ENCODE peak calls at places on chromosomes 11 and 22, in five cellular contexts. One of them, this sample, is unnamed.

GRCh38 chr11:68872216-68873003 is 30.7 kb upstream of the CPT1A start:
- DNase-seq in H1: no peak
- DNase-seq in K562: no peak
- DNase-seq in HepG2: no peak
- DNase-seq in GM12878: no peak
- DNase-seq in this sample: no peak

GRCh38 chr11:57458410-57459111 is 1.8 kb upstream of the RTN4RL2 start:
- DNase-seq in H1: peak; percentile 92
- DNase-seq in K562: peak; percentile 58
- DNase-seq in HepG2: no peak
- DNase-seq in GM12878: no peak
- DNase-seq in this sample: peak; percentile 84

GRCh38 chr11:101775033-101775432 is 139.8 kb upstream of the CEP126 start:
- DNase-seq in H1: no peak
- DNase-seq in K562: no peak
- DNase-seq in HepG2: no peak
- DNase-seq in GM12878: no peak
- DNase-seq in this sample: no peak

GRCh38 chr22:35594686-35595085 is 22.4 kb downstream of the MB start:
- DNase-seq in H1: no peak
- DNase-seq in K562: no peak
- DNase-seq in HepG2: no peak
- DNase-seq in GM12878: no peak
- DNase-seq in this sample: no peak

GRCh38 chr11:66728760-66729385 is at the start of gene SPTBN2:
- DNase-seq in H1: no peak
- DNase-seq in K562: peak; percentile 75
- DNase-seq in HepG2: no peak
- DNase-seq in GM12878: no peak
- DNase-seq in this sample: no peak

GRCh38 chr22:31929126-31929928 is 15.0 kb upstream of the YWHAH start:
- DNase-seq in H1: no peak
- DNase-seq in K562: no peak
- DNase-seq in HepG2: no peak
- DNase-seq in GM12878: no peak
- DNase-seq in this sample: peak; percentile 65

GRCh38 chr22:22154068-22154467 is 90.5 kb upstream of the VPREB1 start:
- DNase-seq in H1: no peak
- DNase-seq in K562: no peak
- DNase-seq in HepG2: no peak
- DNase-seq in GM12878: no peak
- DNase-seq in this sample: no peak

GRCh38 chr22:22945195-22945594 is 57.6 kb downstream of the IGLL5 start:
- DNase-seq in H1: no peak
- DNase-seq in K562: no peak
- DNase-seq in HepG2: no peak
- DNase-seq in GM12878: no peak
- DNase-seq in this sample: no peak

GRCh38 chr11:93326681-93327080 is 3.9 kb upstream of the DEUP1 start:
- DNase-seq in H1: no peak
- DNase-seq in K562: peak; percentile 40
- DNase-seq in HepG2: no peak
- DNase-seq in GM12878: no peak
- DNase-seq in this sample: no peak

GRCh38 chr11:33248416-33248957 is 8.7 kb upstream of the HIPK3 start:
- DNase-seq in H1: no peak
- DNase-seq in K562: no peak
- DNase-seq in HepG2: peak; percentile 25
- DNase-seq in GM12878: no peak
- DNase-seq in this sample: no peak

GRCh38 chr11:8038811-8039529 is 42.0 kb upstream of the TUB start:
- DNase-seq in H1: peak; percentile 32
- DNase-seq in K562: no peak
- DNase-seq in HepG2: no peak
- DNase-seq in GM12878: no peak
- DNase-seq in this sample: no peak

GRCh38 chr11:75651218-75651617 is 17.6 kb downstream of the MAP6 start:
- DNase-seq in H1: no peak
- DNase-seq in K562: no peak
- DNase-seq in HepG2: no peak
- DNase-seq in GM12878: no peak
- DNase-seq in this sample: no peak

GRCh38 chr22:32803020-32803758 is 1.7 kb downstream of the TIMP3 start:
- DNase-seq in H1: no peak
- DNase-seq in K562: no peak
- DNase-seq in HepG2: no peak
- DNase-seq in GM12878: no peak
- DNase-seq in this sample: no peak

GRCh38 chr22:26066534-26066933 is 102.7 kb upstream of the SEZ6L start:
- DNase-seq in H1: peak; percentile 49
- DNase-seq in K562: no peak
- DNase-seq in HepG2: no peak
- DNase-seq in GM12878: no peak
- DNase-seq in this sample: no peak

GRCh38 chr11:72081856-72082255 is 1.2 kb downstream of the LRRC51 start:
- DNase-seq in H1: no peak
- DNase-seq in K562: no peak
- DNase-seq in HepG2: no peak
- DNase-seq in GM12878: no peak
- DNase-seq in this sample: no peak

GRCh38 chr22:36927671-36928070 is 14.2 kb downstream of the CSF2RB start:
- DNase-seq in H1: no peak
- DNase-seq in K562: no peak
- DNase-seq in HepG2: no peak
- DNase-seq in GM12878: no peak
- DNase-seq in this sample: no peak

GRCh38 chr11:117638913-117639543 is 158.0 kb downstream of the DSCAML1 start:
- DNase-seq in H1: no peak
- DNase-seq in K562: no peak
- DNase-seq in HepG2: no peak
- DNase-seq in GM12878: no peak
- DNase-seq in this sample: no peak

GRCh38 chr22:43811777-43812148 is 342 bp downstream of the EFCAB6 start:
- DNase-seq in H1: no peak
- DNase-seq in K562: no peak
- DNase-seq in HepG2: no peak
- DNase-seq in GM12878: no peak
- DNase-seq in this sample: no peak

GRCh38 chr22:42365337-42365865 is 66.8 kb downstream of the NFAM1 start:
- DNase-seq in H1: no peak
- DNase-seq in K562: no peak
- DNase-seq in HepG2: no peak
- DNase-seq in GM12878: no peak
- DNase-seq in this sample: peak; percentile 64

GRCh38 chr11:90220391-90220790 is 2.5 kb downstream of the CHORDC1 start:
- DNase-seq in H1: no peak
- DNase-seq in K562: no peak
- DNase-seq in HepG2: no peak
- DNase-seq in GM12878: no peak
- DNase-seq in this sample: no peak

GRCh38 chr22:44735518-44736428 is 16.6 kb upstream of the ARHGAP8 start:
- DNase-seq in H1: peak; percentile 100
- DNase-seq in K562: peak; percentile 71
- DNase-seq in HepG2: peak; percentile 44
- DNase-seq in GM12878: no peak
- DNase-seq in this sample: peak; percentile 94

GRCh38 chr22:31750365-31751284 is 693 bp upstream of the PRR14L start:
- DNase-seq in H1: no peak
- DNase-seq in K562: peak; percentile 41
- DNase-seq in HepG2: no peak
- DNase-seq in GM12878: no peak
- DNase-seq in this sample: no peak

GRCh38 chr11:110130642-110131238 is 37.5 kb downstream of the ZC3H12C start:
- DNase-seq in H1: no peak
- DNase-seq in K562: peak; percentile 32
- DNase-seq in HepG2: no peak
- DNase-seq in GM12878: no peak
- DNase-seq in this sample: peak; percentile 49

GRCh38 chr11:128691802-128692749 is 1.8 kb upstream of the FLI1 start:
- DNase-seq in H1: peak; percentile 77
- DNase-seq in K562: no peak
- DNase-seq in HepG2: no peak
- DNase-seq in GM12878: no peak
- DNase-seq in this sample: peak; percentile 55

DNA sequence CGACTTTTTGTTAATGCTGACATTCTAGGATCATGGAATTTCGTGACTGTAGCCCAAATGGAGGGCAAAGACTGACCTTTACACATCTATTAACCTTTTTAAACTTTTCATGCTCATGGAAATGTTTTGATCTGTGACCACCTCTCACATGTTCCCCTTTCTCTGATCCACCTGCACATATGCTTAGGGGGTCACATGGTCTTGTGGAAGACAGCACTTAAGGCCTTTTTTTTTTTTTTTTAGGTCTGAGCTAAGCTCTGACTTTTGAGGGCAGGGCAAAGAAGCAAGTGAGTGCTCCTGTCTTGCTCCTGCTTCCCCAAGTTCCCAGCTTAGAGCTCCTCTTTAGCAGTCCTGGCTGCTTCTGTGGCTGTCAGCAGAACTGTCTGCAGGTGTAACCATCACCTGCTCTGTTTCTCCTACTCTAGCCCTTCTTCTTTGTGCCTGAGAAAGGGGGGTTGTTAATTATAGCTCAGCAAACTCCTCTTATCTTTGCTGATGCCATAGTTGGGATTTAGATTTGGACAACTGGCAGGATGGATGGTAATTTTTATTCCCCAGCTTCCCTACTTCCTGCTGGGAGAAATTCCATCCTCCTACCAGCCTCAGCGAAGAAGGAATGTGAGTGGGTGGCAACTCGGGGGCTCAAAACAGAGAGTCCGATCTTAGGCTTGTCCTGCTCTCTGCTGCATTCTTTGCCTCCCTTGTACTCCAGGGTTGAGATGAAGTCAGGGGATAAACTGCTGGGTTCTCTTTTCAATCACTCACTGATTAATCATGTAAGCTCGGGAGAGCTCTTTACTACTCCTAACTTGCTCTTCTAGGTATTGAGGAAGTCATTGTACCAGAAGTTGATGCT is 64.4 kb downstream of the GRAMD1B start:
- DNase-seq in H1: no peak
- DNase-seq in K562: no peak
- DNase-seq in HepG2: no peak
- DNase-seq in GM12878: no peak
- DNase-seq in this sample: no peak
- TF ChIP-seq CHD2 in H1: no peak
- TF ChIP-seq CHD2 in K562: no peak
- TF ChIP-seq CHD2 in HepG2: no peak
- TF ChIP-seq CHD2 in GM12878: no peak
- TF ChIP-seq CHD2 in this sample: no peak

GRCh38 chr22:38298312-38299000 is 18.8 kb downstream of the CSNK1E start:
- DNase-seq in H1: no peak
- DNase-seq in K562: no peak
- DNase-seq in HepG2: no peak
- DNase-seq in GM12878: no peak
- DNase-seq in this sample: peak; percentile 52
- H3K79me2 ChIP-seq in H1: peaks cover 22% of the 10 kb centered on the region
- H3K79me2 ChIP-seq in K562: peaks cover 2% of the 10 kb centered on the region
- H3K79me2 ChIP-seq in HepG2: peaks cover 3% of the 10 kb centered on the region
- H3K79me2 ChIP-seq in GM12878: peaks cover 5% of the 10 kb centered on the region
- H3K79me2 ChIP-seq in this sample: peaks cover 22% of the 10 kb centered on the region

GRCh38 chr11:106466441-106467190 is 389.2 kb downstream of the AASDHPPT start:
- DNase-seq in H1: no peak
- DNase-seq in K562: no peak
- DNase-seq in HepG2: peak; percentile 36
- DNase-seq in GM12878: no peak
- DNase-seq in this sample: no peak

GRCh38 chr11:106468531-106468930 is 391.1 kb downstream of the AASDHPPT start:
- DNase-seq in H1: no peak
- DNase-seq in K562: no peak
- DNase-seq in HepG2: no peak
- DNase-seq in GM12878: no peak
- DNase-seq in this sample: no peak

GRCh38 chr11:106470230-106470629 is 392.8 kb downstream of the AASDHPPT start:
- DNase-seq in H1: no peak
- DNase-seq in K562: no peak
- DNase-seq in HepG2: no peak
- DNase-seq in GM12878: no peak
- DNase-seq in this sample: no peak

GRCh38 chr11:106468091-106468490 is 390.6 kb downstream of the AASDHPPT start:
- DNase-seq in H1: no peak
- DNase-seq in K562: no peak
- DNase-seq in HepG2: peak; percentile 20
- DNase-seq in GM12878: no peak
- DNase-seq in this sample: no peak

DNA sequence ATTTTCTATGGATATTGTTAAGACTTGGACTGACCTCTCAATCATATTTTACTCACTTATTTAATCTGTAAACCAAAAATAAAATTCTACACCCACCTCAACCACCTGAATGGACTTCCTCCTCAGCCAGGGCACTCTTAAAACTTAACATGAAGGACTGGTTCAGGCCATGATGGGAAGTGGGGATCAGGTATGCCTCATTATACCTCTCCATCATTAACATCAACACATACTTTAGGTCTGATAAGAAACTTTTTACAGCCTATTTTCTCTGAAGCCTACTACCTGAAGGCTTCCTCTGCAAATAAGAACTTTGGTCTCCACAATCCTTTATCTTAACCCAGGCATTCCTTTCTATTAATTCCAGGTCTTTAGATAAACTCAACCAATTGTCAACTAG is 390.0 kb downstream of the AASDHPPT start:
- DNase-seq in H1: no peak
- DNase-seq in K562: no peak
- DNase-seq in HepG2: no peak
- DNase-seq in GM12878: no peak
- DNase-seq in this sample: no peak
- TF ChIP-seq CHD2 in H1: no peak
- TF ChIP-seq CHD2 in K562: no peak
- TF ChIP-seq CHD2 in HepG2: no peak
- TF ChIP-seq CHD2 in GM12878: no peak
- TF ChIP-seq CHD2 in this sample: no peak

GRCh38 chr22:40473703-40474102 is 103.3 kb downstream of the SGSM3 start:
- DNase-seq in H1: no peak
- DNase-seq in K562: no peak
- DNase-seq in HepG2: no peak
- DNase-seq in GM12878: no peak
- DNase-seq in this sample: no peak

GRCh38 chr22:40472579-40472978 is 102.2 kb downstream of the SGSM3 start:
- DNase-seq in H1: no peak
- DNase-seq in K562: no peak
- DNase-seq in HepG2: no peak
- DNase-seq in GM12878: no peak
- DNase-seq in this sample: no peak

GRCh38 chr22:40472036-40472435 is 101.6 kb downstream of the SGSM3 start:
- DNase-seq in H1: no peak
- DNase-seq in K562: no peak
- DNase-seq in HepG2: no peak
- DNase-seq in GM12878: no peak
- DNase-seq in this sample: no peak

GRCh38 chr22:40466976-40467375 is 96.6 kb downstream of the SGSM3 start:
- DNase-seq in H1: no peak
- DNase-seq in K562: no peak
- DNase-seq in HepG2: no peak
- DNase-seq in GM12878: no peak
- DNase-seq in this sample: no peak

DNA sequence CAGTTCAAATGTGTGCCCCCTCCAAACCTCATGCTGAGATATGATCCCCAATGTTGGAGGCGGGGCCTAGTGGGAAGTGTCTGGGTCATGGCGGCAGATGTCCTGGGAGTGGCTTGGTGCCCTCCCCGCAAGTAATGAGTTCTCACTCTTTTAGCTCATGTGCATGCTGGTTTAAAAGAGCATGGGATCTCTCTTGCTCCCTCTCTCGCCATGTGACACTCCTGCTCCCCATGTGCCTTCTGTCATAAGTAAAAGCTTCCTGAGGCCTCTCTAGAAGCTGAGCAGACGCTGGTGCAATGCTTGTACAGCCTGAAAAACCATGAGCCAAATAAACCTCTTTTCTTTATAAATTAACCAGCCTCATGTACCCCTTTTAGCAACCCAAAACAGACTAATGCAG is 98.8 kb downstream of the SGSM3 start:
- DNase-seq in H1: no peak
- DNase-seq in K562: peak; percentile 77
- DNase-seq in HepG2: no peak
- DNase-seq in GM12878: no peak
- DNase-seq in this sample: no peak
- H3K79me2 ChIP-seq in H1: no peaks in the 10 kb centered on the region
- H3K79me2 ChIP-seq in K562: no peaks in the 10 kb centered on the region
- H3K79me2 ChIP-seq in HepG2: no peaks in the 10 kb centered on the region
- H3K79me2 ChIP-seq in GM12878: peaks cover 11% of the 10 kb centered on the region
- H3K79me2 ChIP-seq in this sample: peaks cover 69% of the 10 kb centered on the region

This sample was measured in SK-N-SH.